ENCODE peak calls at places on chromosomes 16 and 17, in nine cellular contexts. R is H9, G is colonic mucosa, D is GM23248, A is neuronal stem cell, Q is psoas muscle, P is HCT116, X is heart right ventricle, I is adrenal gland. W is an unnamed sample.

GRCh38 chr16:89200124-89200849 is at the start of gene SLC22A31:
- DNase-seq in R (peak), G (no peak), D (peak), A (no peak), Q (no peak), P (no peak), X (no peak), I (no peak), W (no peak)

GRCh38 chr17:4161179-4161559 is 18.2 kb downstream of the CYB5D2 start:
- DNase-seq in R (peak), G (no peak), D (peak), A (no peak), Q (peak), P (no peak), X (no peak), I (peak), W (peak)

GRCh38 chr17:17370711-17371110 is 67.5 kb downstream of the NT5M start:
- DNase-seq in R (no peak), G (no peak), D (no peak), A (no peak), Q (no peak), P (no peak), X (no peak), I (no peak), W (no peak)

GRCh38 chr16:52591441-52592215 is 44.7 kb upstream of the TOX3 start:
- DNase-seq in R (no peak), G (no peak), D (no peak), A (no peak), Q (no peak), P (no peak), X (no peak), I (no peak), W (no peak)

GRCh38 chr16:50285406-50286003 is 19.2 kb downstream of the ADCY7 start:
- DNase-seq in R (no peak), G (no peak), D (peak), A (no peak), Q (no peak), P (no peak), X (peak), I (no peak), W (no peak)

GRCh38 chr16:2687531-2688308 is 5.4 kb downstream of the KCTD5 start:
- DNase-seq in R (no peak), G (no peak), D (no peak), A (no peak), Q (no peak), P (no peak), X (no peak), I (no peak), W (no peak)

GRCh38 chr17:81931557-81932332 is 4.2 kb upstream of the MAFG start:
- DNase-seq in R (no peak), G (no peak), D (no peak), A (no peak), Q (no peak), P (no peak), X (no peak), I (no peak), W (no peak)

GRCh38 chr16:80623376-80623775 is 82.6 kb downstream of the DYNLRB2 start:
- DNase-seq in R (no peak), G (no peak), D (no peak), A (no peak), Q (no peak), P (no peak), X (no peak), I (no peak), W (peak)

GRCh38 chr16:23929237-23929636 is 93.5 kb downstream of the PRKCB start:
- DNase-seq in R (no peak), G (no peak), D (no peak), A (no peak), Q (no peak), P (no peak), X (no peak), I (no peak), W (no peak)

GRCh38 chr17:33328129-33328528 is 35.0 kb upstream of the ASIC2 start:
- DNase-seq in R (peak), G (no peak), D (peak), A (peak), Q (no peak), P (no peak), X (no peak), I (peak), W (no peak)

GRCh38 chr16:51648521-51648920 is 497.5 kb upstream of the SALL1 start:
- DNase-seq in R (no peak), G (no peak), D (peak), A (no peak), Q (no peak), P (no peak), X (no peak), I (no peak), W (peak)

GRCh38 chr16:64459821-64460220 is 662.0 kb downstream of the CDH11 start:
- DNase-seq in R (no peak), G (no peak), D (peak), A (no peak), Q (no peak), P (no peak), X (no peak), I (peak), W (peak)

GRCh38 chr16:1580956-1581355 is 30.9 kb downstream of the IFT140 start:
- DNase-seq in R (no peak), G (peak), D (no peak), A (no peak), Q (no peak), P (no peak), X (no peak), I (no peak), W (no peak)

GRCh38 chr17:67381925-67382257 is 4.8 kb downstream of the PITPNC1 start:
- DNase-seq in R (no peak), G (no peak), D (no peak), A (no peak), Q (no peak), P (no peak), X (no peak), I (no peak), W (no peak)

GRCh38 chr17:74936470-74936799 is 737 bp downstream of the OTOP3 start:
- DNase-seq in R (no peak), G (no peak), D (no peak), A (no peak), Q (no peak), P (no peak), X (no peak), I (no peak), W (no peak)

GRCh38 chr17:54435966-54436365 is 464.7 kb upstream of the TOM1L1 start:
- DNase-seq in R (peak), G (no peak), D (no peak), A (no peak), Q (no peak), P (no peak), X (no peak), I (no peak), W (no peak)

GRCh38 chr17:36931697-36932382 is 5.4 kb upstream of the LHX1 start:
- DNase-seq in R (peak), G (no peak), D (no peak), A (no peak), Q (no peak), P (no peak), X (no peak), I (no peak), W (peak)

GRCh38 chr16:17397499-17397891 is 73.3 kb downstream of the XYLT1 start:
- DNase-seq in R (no peak), G (peak), D (peak), A (no peak), Q (no peak), P (no peak), X (no peak), I (peak), W (peak)

GRCh38 chr17:66330646-66331037 is 28.2 kb downstream of the PRKCA start:
- DNase-seq in R (no peak), G (no peak), D (no peak), A (no peak), Q (no peak), P (no peak), X (no peak), I (no peak), W (no peak)

GRCh38 chr17:7932483-7932891 is 481 bp downstream of the CNTROB start:
- DNase-seq in R (peak), G (peak), D (peak), A (no peak), Q (peak), P (no peak), X (no peak), I (peak), W (peak)

GRCh38 chr16:80197790-80198201 is 343.0 kb upstream of the DYNLRB2 start:
- DNase-seq in R (no peak), G (no peak), D (peak), A (no peak), Q (no peak), P (no peak), X (no peak), I (no peak), W (peak)

GRCh38 chr17:66835476-66835875 is 559 bp downstream of the CACNG5 start:
- DNase-seq in R (no peak), G (no peak), D (no peak), A (no peak), Q (no peak), P (no peak), X (no peak), I (no peak), W (no peak)

GRCh38 chr17:5413682-5414081 is 5.8 kb downstream of the NUP88 start:
- DNase-seq in R (no peak), G (peak), D (peak), A (no peak), Q (no peak), P (peak), X (no peak), I (no peak), W (peak)

GRCh38 chr17:74744714-74745547 is 3.5 kb upstream of the NHERF1 start:
- DNase-seq in R (peak), G (peak), D (peak), A (peak), Q (peak), P (peak), X (peak), I (peak), W (peak)

DNA sequence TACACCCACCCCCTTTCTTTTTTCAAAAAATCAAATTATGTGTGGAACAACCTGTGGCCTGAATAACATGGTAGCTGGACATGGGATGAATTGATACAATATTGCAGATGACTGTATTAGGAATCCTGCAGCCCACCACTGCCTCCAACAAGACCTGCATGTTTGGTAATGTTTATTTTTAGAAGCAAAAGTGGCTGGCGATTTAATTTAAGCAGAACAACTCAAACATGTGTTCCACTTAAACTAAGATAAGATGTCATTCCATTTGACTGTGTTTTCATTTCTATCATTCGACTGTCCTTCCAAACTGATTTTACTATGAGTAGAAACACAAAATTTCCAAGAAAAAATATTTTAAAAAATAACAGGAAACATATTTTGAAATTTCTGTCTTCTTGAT is 10.1 kb upstream of the DHRS7C start:
- DNase-seq in R (no peak), G (no peak), D (no peak), A (no peak), Q (no peak), P (no peak), X (no peak), I (no peak), W (no peak)
- H3K27ac ChIP-seq in R (no peak), G (no peak), D (no peak), A (no peak), Q (no peak), P (no peak), X (no peak), I (no peak), W (no peak)

DNA sequence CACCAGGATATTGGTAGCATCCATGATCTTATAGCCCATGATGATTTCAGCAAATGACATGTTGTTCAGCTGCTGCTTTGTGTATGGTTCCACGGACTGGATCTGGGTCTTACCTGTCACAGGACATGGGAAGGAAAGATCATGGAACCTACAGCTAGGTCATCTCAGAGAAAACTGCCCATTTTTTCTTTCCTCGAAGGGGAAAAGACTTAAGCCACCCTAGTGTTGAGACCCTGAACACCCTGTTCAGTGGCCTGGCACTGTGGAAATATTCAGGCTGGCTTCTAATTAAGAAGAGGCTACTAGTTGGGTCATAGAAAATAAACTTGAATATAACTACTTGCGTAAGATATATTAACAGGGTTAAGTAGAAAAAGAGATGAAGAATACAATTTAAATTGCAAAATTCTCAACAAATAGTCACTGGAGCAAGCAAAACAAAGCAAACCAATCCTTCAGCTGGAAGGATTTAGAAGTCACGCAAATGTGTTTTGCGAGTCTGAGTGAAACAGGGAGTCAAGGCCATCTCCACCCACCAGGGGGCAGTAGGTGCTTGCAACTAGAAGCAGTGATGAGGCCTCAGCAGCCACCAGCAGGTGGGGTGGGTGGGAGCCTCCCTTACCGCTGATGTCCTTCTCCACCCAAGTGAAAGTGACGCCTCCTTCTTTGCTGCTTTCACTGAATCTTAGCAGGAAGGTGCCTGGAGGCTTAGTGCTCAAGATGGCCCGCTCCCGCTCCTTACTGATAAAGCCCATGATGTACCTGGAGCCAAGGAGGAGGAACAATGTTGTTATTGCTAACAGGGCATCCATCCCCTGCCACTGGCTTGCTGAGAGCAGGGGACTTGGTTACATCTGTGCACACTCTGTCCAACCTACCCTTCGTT is 34.3 kb downstream of the STAT5A start:
- DNase-seq in R (peak), G (peak), D (peak), A (peak), Q (peak), P (peak), X (peak), I (peak), W (peak)
- H3K27ac ChIP-seq in R (no peak), G (no peak), D (peak), A (no peak), Q (no peak), P (no peak), X (no peak), I (peak), W (no peak)

GRCh38 chr17:9911089-9911488 is 6.0 kb upstream of the RCVRN start:
- DNase-seq in R (no peak), G (no peak), D (no peak), A (no peak), Q (no peak), P (no peak), X (no peak), I (no peak), W (no peak)
- H3K27ac ChIP-seq in R (no peak), G (no peak), D (no peak), A (no peak), Q (no peak), P (no peak), X (no peak), I (no peak), W (no peak)

DNA sequence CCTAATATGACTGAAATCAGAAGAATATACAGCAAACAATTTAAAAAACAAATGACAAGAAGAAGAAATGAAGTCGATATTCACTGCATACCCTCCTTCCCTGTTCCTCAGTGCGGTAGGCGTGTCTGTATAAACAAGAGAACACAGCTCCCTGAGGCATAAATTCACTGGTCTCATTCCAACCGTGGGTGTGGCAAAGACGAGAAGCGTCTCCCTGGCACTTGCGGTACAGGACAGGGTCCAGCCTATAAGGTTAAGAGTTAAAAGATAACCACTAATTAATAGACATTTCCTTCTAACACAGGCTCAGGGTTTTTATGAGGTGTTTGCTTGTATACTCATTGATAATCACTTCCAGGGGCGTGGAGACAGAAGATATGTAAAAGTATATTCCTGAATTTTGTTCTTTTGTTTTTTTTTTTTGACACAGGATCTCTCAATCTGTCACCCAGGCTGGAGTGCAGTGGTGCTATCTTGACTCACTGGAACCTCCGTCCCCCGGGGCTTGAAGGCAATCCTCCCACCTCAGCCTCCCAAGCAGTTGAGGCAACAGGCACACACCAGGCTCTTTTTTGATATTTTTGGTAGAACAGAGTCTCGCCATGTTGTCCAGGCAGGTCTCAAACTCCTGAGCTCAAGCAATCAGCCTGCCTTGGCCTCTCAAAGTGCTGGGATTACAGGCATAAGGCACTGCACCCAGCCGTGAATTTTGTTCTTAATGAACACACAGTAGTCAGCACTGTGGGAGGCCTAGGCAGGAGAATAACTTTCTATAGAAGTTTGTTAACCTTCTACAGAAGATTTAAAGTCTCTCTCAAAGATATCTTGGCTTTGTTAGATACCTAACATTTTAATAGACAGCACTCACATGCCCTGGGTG is 59.1 kb upstream of the CLEC18B start:
- DNase-seq in R (no peak), G (peak), D (peak), A (no peak), Q (peak), P (peak), X (no peak), I (peak), W (peak)
- H3K27ac ChIP-seq in R (no peak), G (peak), D (peak), A (no peak), Q (no peak), P (peak), X (no peak), I (no peak), W (no peak)

GRCh38 chr17:77470330-77470786 is 329.6 kb downstream of the SEC14L1 start:
- DNase-seq in R (no peak), G (no peak), D (no peak), A (no peak), Q (no peak), P (no peak), X (no peak), I (no peak), W (no peak)
- H3K27ac ChIP-seq in R (peak), G (no peak), D (no peak), A (peak), Q (no peak), P (peak), X (no peak), I (peak), W (no peak)

DNA sequence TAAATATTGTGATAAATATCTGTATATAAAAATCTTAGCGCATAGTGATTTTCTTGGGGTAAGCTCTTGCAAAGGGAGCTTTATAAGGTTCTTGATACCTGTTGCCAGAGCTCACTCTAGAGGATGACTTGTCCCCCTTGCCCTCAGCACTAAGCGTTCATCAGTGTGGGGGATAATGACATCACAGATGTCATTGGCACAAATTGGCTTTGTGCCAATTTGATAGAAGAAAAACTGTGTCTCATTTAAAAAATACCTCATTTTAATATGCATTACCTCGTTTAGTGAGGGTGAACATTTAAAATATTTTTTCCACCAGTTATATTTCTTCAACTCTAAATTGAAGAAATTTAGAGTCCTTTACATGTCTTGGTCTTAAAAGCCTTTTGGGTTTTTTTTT is 40.2 kb downstream of the PGS1 start:
- DNase-seq in R (no peak), G (no peak), D (no peak), A (no peak), Q (no peak), P (no peak), X (no peak), I (no peak), W (no peak)
- H3K27ac ChIP-seq in R (no peak), G (no peak), D (no peak), A (no peak), Q (peak), P (no peak), X (no peak), I (no peak), W (no peak)

DNA sequence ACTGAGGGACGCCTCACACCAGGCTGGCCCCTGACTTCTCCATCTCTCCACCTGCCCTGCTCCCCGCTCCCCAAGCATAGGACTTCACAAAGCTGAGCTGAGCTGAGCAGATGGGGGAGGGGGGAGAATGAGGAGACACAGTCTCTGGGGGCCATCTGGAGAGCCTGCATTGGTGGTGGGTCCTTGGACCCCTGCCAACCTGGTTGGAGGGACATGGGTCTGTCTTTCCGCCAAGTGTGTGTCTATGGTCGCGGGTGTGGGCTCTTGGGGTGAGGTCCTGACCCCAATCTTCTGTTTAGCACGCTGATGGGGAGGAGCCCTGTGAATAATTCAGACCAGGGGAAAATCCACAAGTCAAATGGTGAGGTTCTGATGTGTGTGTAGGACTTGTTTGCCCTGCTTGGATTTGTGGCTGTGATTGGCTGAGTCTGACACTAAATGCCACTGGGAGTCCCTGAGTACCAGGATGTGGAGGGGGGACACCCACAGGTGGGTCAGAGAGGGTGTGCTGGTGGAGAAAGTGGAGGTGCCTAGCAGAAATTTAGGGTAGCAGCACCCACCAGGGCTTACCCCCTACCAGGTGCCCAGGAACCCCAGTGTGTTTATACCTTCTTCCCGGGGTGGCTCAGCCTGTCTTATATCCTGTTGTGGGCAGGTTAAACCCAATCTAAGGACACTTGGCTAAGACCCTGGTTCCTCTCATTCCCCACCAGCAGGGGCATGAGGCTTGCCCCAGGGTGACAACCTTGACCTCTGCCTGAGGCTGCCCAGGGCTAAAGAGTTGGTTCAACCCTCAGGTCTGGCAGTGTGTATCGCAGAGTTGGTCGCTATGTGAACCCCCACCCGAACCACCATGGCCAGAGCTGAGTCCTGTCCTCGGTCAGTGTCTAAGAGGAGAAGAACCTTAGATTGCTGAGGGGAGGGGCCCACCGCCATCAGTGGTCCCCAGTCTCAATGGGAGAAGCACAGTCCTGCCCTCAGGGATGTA is 2.1 kb downstream of the FMNL1 start:
- DNase-seq in R (no peak), G (peak), D (no peak), A (no peak), Q (no peak), P (no peak), X (no peak), I (no peak), W (no peak)
- H3K27ac ChIP-seq in R (no peak), G (peak), D (no peak), A (no peak), Q (no peak), P (no peak), X (peak), I (no peak), W (no peak)

W was measured in fibroblast of lung.